ENCODE peak calls at places on chromosomes 3 and 15, in four cellular contexts. K, P, C and M are unnamed samples.

GRCh38 chr3:56915969-56916586 is 114.3 kb upstream of the ARHGEF3 start:
- DNase-seq in C (no peak), P (no peak), K (peak; percentile 79), M (no peak)

GRCh38 chr3:14866627-14867026 is 47.9 kb downstream of the FGD5 start:
- DNase-seq in P (peak; percentile 52), C (no peak), K (no peak), M (no peak)

GRCh38 chr3:42071720-42072582 is 19.2 kb upstream of the TRAK1 start:
- DNase-seq in C (peak; percentile 87), P (peak; percentile 92), K (peak; percentile 54), M (peak; percentile 91)

GRCh38 chr15:80526556-80527340 is 122.6 kb downstream of the ARNT2 start:
- DNase-seq in K (no peak), P (no peak), C (peak; percentile 86), M (peak; percentile 55)

GRCh38 chr15:43376017-43376705 is 5.3 kb downstream of the TUBGCP4 start:
- DNase-seq in C (peak; percentile 45), K (peak; percentile 57), P (no peak), M (peak; percentile 29)

GRCh38 chr3:51336261-51336660 is 48.8 kb upstream of the MANF start:
- DNase-seq in P (no peak), C (no peak), K (no peak), M (no peak)

GRCh38 chr15:38186505-38186904 is 66.1 kb upstream of the SPRED1 start:
- DNase-seq in C (no peak), K (no peak), P (no peak), M (no peak)

GRCh38 chr15:48674876-48675275 is 29.4 kb upstream of the FBN1 start:
- DNase-seq in P (no peak), K (no peak), C (peak; percentile 64), M (peak; percentile 36)

GRCh38 chr3:35927441-35927840 is 288.1 kb downstream of the ARPP21 start:
- DNase-seq in P (no peak), K (no peak), C (no peak), M (no peak)

GRCh38 chr15:44264148-44264547 is 24.4 kb upstream of the GOLM2 start:
- DNase-seq in P (no peak), C (no peak), K (no peak), M (no peak)

GRCh38 chr15:94177112-94177511 is 54.2 kb upstream of the MCTP2 start:
- DNase-seq in P (no peak), C (no peak), K (no peak), M (peak; percentile 57)

GRCh38 chr3:190281308-190282051 is 40.8 kb downstream of the CLDN1 start:
- DNase-seq in K (no peak), C (peak; percentile 54), P (no peak), M (peak; percentile 68)

GRCh38 chr15:69107025-69107620 is 53.3 kb upstream of the GLCE start:
- DNase-seq in C (no peak), K (no peak), P (no peak), M (peak; percentile 22)

GRCh38 chr3:32865364-32865763 is 47.6 kb downstream of the TRIM71 start:
- DNase-seq in C (peak; percentile 7), P (no peak), K (no peak), M (peak; percentile 7)

GRCh38 chr3:186097663-186098451 is 11.0 kb downstream of the ETV5 start:
- DNase-seq in K (no peak), P (peak; percentile 67), C (peak; percentile 48), M (peak; percentile 78)

GRCh38 chr3:132785292-132785691 is 63.1 kb upstream of the NPHP3 start:
- DNase-seq in C (peak; percentile 52), P (no peak), K (no peak), M (peak; percentile 52)

GRCh38 chr3:120100711-120101110 is 6.5 kb upstream of the GSK3B start:
- DNase-seq in C (no peak), K (no peak), P (no peak), M (no peak)

GRCh38 chr15:101115887-101116680 is 135.8 kb downstream of the CHSY1 start:
- DNase-seq in P (peak; percentile 67), K (no peak), C (peak; percentile 90), M (peak; percentile 88)

GRCh38 chr15:99496302-99496629 is 69.5 kb upstream of the MEF2A start:
- DNase-seq in C (no peak), P (no peak), K (no peak), M (no peak)

GRCh38 chr3:146598486-146598885 is 6.7 kb downstream of the PLSCR5 start:
- DNase-seq in C (peak; percentile 71), K (no peak), P (no peak), M (no peak)

GRCh38 chr3:189260556-189261493 is 89.1 kb downstream of the TPRG1 start:
- DNase-seq in C (no peak), P (peak; percentile 70), K (no peak), M (peak; percentile 13)

GRCh38 chr3:135134717-135135116 is 339.7 kb downstream of the EPHB1 start:
- DNase-seq in P (no peak), C (no peak), K (no peak), M (no peak)

GRCh38 chr3:158668506-158668905 is 3.9 kb downstream of the LXN start:
- DNase-seq in K (no peak), C (peak; percentile 53), P (no peak), M (peak; percentile 19)

GRCh38 chr15:69493406-69493805 is 40.8 kb downstream of the RPLP1 start:
- DNase-seq in K (no peak), C (no peak), P (no peak), M (no peak)

GRCh38 chr15:76209948-76210347 is 101.3 kb downstream of the ETFA start:
- DNase-seq in K (no peak), C (no peak), P (no peak), M (peak; percentile 21)

GRCh38 chr3:72655151-72655551 is 193.1 kb downstream of the SHQ1 start:
- DNase-seq in K (no peak), C (peak; percentile 14), P (no peak), M (no peak)
- H3K4me3 ChIP-seq in K (no peak overlapping the region), C (no peak overlapping the region), P (no peak overlapping the region), M (no peak overlapping the region)

DNA sequence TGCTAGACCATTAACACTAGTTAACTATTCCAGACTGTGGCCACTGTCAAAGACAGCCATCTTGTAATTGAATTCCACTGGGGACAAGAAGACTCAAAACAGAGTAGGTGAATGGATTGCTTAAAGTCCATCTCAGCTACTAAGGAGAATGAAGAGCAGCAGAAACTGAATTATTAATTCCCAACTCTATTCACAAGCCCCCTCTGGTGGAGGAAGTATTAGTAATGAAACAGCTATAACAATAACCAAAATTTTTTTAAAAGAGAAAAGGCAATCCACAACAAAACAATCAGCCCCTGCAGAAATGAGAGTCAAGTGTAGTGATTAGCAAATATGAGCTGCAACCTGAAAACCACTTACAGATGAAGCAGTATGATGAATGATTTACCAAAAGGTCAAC is 302.8 kb downstream of the FHIT start:
- DNase-seq in C (peak; percentile 36), K (no peak), P (no peak), M (peak; percentile 28)
- TF ChIP-seq CTCF in C (peak; percentile 39), K (no peak), P (no peak), M (peak; percentile 27)

DNA sequence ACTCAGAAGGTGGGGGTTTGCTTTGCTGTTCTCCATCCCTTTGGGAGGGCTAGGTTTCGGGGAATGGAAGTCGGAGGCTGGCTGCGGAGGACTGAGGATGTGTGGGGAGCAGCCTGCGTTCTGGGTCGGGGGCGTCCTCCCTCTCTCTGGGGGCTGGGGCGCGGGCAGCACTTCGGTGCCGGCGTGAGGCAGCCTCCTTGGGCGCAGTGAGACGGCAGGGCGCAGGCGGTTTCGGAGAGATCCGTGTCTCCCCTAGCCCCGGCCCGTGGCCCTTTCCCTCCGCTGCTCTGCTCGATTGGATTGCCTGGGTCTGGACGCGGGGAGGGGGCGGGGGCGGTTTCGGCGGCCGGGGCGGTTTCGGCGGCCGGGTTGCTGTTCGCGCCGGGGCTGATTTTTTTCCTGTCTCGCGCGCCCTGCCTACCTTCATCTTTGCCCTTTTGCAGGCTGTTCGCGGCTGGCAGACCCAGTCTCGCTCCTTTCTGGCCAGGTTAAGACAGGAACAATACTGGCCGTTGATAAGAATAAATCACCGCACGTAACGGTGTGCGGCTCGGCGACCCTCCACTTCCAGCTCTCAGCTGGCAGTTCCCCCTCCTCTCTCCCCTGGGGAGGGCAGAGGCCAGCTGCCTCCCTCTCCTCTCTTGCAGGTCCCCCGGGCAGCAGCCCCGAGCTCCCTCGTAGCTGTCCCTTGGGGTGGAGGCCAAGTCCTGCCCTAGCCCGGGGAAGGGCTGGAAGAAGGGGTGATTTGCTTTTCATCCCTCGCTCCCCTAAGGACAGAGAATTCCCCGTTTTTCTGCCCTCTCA is 1.6 kb downstream of the PTPRG start:
- DNase-seq in K (no peak), P (peak; percentile 76), C (no peak), M (no peak)
- H3K4me3 ChIP-seq in K (peak overlapping the region; percentile 61), P (peak overlapping the region; percentile 80), C (peak overlapping the region; percentile 89), M (peak overlapping the region; percentile 81)

GRCh38 chr3:160398820-160399346 is at the start of gene IFT80:
- DNase-seq in P (peak; percentile 98), C (peak; percentile 95), K (peak; percentile 96), M (peak; percentile 98)
- TF ChIP-seq CTCF in P (peak; percentile 11), C (no peak), K (no peak), M (no peak)